ENCODE peak calls at places on chromosomes 11 and 22, in five cellular contexts. M is left lung, B is astrocyte, U is tibial artery, D is SK-N-SH. T is an unnamed sample.

GRCh38 chr11:86735462-86736302 is 63.3 kb upstream of the ME3 start:
- DNase-seq in U (no peak), B (peak; percentile 85), M (no peak), D (no peak), T (no peak)

GRCh38 chr11:36034572-36035331 is 90.9 kb downstream of the LDLRAD3 start:
- DNase-seq in U (no peak), D (peak; percentile 35), M (no peak), B (peak; percentile 90), T (no peak)

GRCh38 chr11:35946766-35947165 is 2.9 kb downstream of the LDLRAD3 start:
- DNase-seq in D (no peak), M (no peak), B (no peak), U (no peak), T (no peak)

GRCh38 chr22:27785818-27786217 is 15.7 kb downstream of the MN1 start:
- DNase-seq in U (no peak), D (no peak), M (no peak), B (no peak), T (no peak)

GRCh38 chr11:36148701-36149100 is 140.5 kb downstream of the COMMD9 start:
- DNase-seq in B (no peak), U (no peak), D (no peak), M (no peak), T (no peak)

GRCh38 chr11:10305262-10305963 is 540 bp downstream of the ADM start:
- DNase-seq in M (peak; percentile 88), D (peak; percentile 76), B (no peak), U (peak; percentile 73), T (no peak)

GRCh38 chr11:110112457-110112856 is 19.3 kb downstream of the ZC3H12C start:
- DNase-seq in U (no peak), B (no peak), M (no peak), D (no peak), T (no peak)

GRCh38 chr11:45590743-45591142 is 74.7 kb downstream of the CHST1 start:
- DNase-seq in M (no peak), B (peak; percentile 20), D (peak; percentile 53), U (peak; percentile 85), T (no peak)

GRCh38 chr11:65165847-65166317 is 4.2 kb upstream of the SPDYC start:
- DNase-seq in M (no peak), U (no peak), D (no peak), B (no peak), T (no peak)

GRCh38 chr11:117096140-117096972 is 1.9 kb downstream of the SIK3 start:
- DNase-seq in D (peak; percentile 36), M (no peak), B (no peak), U (no peak), T (no peak)

GRCh38 chr11:75264971-75265370 is 24.4 kb downstream of the TPBGL start:
- DNase-seq in B (no peak), U (peak; percentile 58), D (no peak), M (no peak), T (peak; percentile 31)

GRCh38 chr22:29310065-29310862 is 3.8 kb downstream of the GAS2L1 start:
- DNase-seq in M (peak; percentile 84), B (no peak), U (no peak), D (no peak), T (no peak)

GRCh38 chr11:63682045-63682915 is 980 bp downstream of the RTN3 start:
- DNase-seq in D (peak; percentile 55), M (no peak), U (no peak), B (no peak), T (no peak)

GRCh38 chr22:30872282-30873041 is 96.1 kb downstream of the MORC2 start:
- DNase-seq in M (peak; percentile 41), B (no peak), U (peak; percentile 41), D (peak; percentile 15), T (no peak)

GRCh38 chr11:47983464-47984397 is 3.4 kb downstream of the PTPRJ start:
- DNase-seq in D (no peak), U (no peak), B (no peak), M (no peak), T (no peak)

GRCh38 chr11:104812416-104812815 is 85.8 kb downstream of the CASP12 start:
- DNase-seq in D (no peak), B (no peak), U (no peak), M (no peak), T (no peak)

GRCh38 chr11:83257638-83258229 is 28.4 kb downstream of the CCDC90B start:
- DNase-seq in D (no peak), U (peak; percentile 71), M (no peak), B (peak; percentile 89), T (no peak)

GRCh38 chr22:45248832-45249561 is 8.3 kb upstream of the KIAA0930 start:
- DNase-seq in M (no peak), D (no peak), U (no peak), B (no peak), T (no peak)

GRCh38 chr11:102704841-102705240 is 728 bp downstream of the MMP27 start:
- DNase-seq in D (no peak), M (no peak), B (no peak), U (no peak), T (no peak)

GRCh38 chr22:20567371-20567847 is 60.0 kb downstream of the MED15 start:
- DNase-seq in U (no peak), M (no peak), D (no peak), B (peak; percentile 69), T (no peak)

GRCh38 chr11:112366777-112367176 is 106.1 kb upstream of the PLET1 start:
- DNase-seq in U (no peak), M (no peak), D (no peak), B (no peak), T (no peak)

GRCh38 chr11:24234822-24235508 is 261.9 kb upstream of the LUZP2 start:
- DNase-seq in U (no peak), M (peak; percentile 73), B (peak; percentile 42), D (no peak), T (no peak)

GRCh38 chr11:118167906-118168305 is 8.5 kb downstream of the SCN2B start:
- DNase-seq in B (no peak), U (no peak), D (no peak), M (no peak), T (peak; percentile 28)

GRCh38 chr11:1745701-1746320 is 4.6 kb downstream of the IFITM10 start:
- DNase-seq in M (no peak), D (no peak), B (no peak), U (peak; percentile 52), T (peak; percentile 19)

GRCh38 chr11:70448983-70449567 is 50.7 kb downstream of the CTTN start:
- DNase-seq in U (no peak), M (no peak), B (no peak), D (no peak), T (no peak)

GRCh38 chr11:1565173-1565903 is 6.7 kb downstream of the DUSP8 start:
- DNase-seq in B (no peak), U (no peak), D (no peak), M (peak; percentile 76), T (no peak)

GRCh38 chr11:71574418-71574817 is 8.3 kb downstream of the KRTAP5-11 start:
- DNase-seq in D (no peak), B (no peak), U (no peak), M (no peak), T (no peak)

GRCh38 chr11:130999086-130999485 is 82.8 kb upstream of the SNX19 start:
- DNase-seq in M (no peak), B (peak; percentile 83), U (no peak), D (no peak), T (no peak)

GRCh38 chr11:102244681-102245409 is 72.4 kb upstream of the BIRC3 start:
- DNase-seq in B (peak; percentile 85), U (no peak), M (no peak), D (no peak), T (peak; percentile 91)

GRCh38 chr11:76132268-76132667 is 74.0 kb downstream of the WNT11 start:
- DNase-seq in D (no peak), B (no peak), M (no peak), U (no peak), T (no peak)

DNA sequence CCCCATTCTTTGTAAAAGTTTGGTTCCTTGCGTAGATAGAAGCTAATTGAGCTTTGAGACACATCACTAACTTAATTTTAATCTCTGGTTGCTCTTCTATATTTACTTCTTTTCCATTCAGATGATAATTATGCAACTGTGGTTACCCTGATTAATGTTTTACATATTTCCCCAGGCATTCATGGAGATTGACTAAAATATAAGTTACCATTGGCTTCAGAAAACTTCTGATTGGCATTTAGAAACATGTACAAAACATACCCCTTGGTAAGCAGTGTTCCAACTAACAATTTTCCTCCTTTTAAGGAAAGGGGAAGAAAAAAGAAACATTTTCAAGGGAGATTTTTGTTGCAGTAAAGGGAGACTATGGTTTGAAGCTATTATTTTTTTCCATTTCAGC is 43.9 kb downstream of the FAT3 start:
- DNase-seq in D (no peak), U (no peak), M (no peak), B (peak; percentile 8), T (no peak)
- H3K4me3 ChIP-seq in D (no peak overlapping the region), U (no peak overlapping the region), M (no peak overlapping the region), B (no peak overlapping the region), T (no peak overlapping the region)

DNA sequence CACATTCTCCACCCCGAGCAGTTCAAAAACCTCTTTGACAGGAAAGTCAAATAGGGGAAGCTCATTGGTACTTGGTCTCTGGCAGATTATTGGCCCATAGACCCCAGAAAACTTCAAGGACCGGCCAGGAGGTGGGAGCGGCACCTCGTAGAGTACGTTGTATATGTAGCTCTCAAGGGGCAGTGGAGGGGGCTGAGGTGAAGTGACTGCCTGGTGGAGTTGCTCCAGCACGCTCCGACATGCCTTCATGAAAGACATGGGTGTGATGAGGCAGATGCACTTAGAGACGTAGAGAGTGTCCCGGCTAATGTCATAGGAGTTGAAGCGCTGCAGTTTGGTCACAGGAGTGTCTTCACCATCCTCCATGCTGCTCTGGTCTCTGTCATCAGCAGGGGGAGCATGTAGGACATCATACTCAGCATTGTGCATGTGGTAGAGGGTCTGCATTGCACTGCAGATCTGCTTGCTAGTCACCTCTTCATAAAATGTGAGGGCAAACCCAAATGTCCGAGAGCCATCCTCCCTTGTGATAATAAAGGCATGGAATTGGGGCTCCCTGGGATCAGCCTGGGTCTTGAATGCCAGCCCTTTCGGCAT is 61.3 kb downstream of the DENND5A start:
- DNase-seq in M (no peak), D (peak; percentile 10), U (no peak), B (no peak), T (no peak)
- TF ChIP-seq CTCF in M (no peak), D (no peak), U (no peak), B (no peak), T (peak; percentile 4)

DNA sequence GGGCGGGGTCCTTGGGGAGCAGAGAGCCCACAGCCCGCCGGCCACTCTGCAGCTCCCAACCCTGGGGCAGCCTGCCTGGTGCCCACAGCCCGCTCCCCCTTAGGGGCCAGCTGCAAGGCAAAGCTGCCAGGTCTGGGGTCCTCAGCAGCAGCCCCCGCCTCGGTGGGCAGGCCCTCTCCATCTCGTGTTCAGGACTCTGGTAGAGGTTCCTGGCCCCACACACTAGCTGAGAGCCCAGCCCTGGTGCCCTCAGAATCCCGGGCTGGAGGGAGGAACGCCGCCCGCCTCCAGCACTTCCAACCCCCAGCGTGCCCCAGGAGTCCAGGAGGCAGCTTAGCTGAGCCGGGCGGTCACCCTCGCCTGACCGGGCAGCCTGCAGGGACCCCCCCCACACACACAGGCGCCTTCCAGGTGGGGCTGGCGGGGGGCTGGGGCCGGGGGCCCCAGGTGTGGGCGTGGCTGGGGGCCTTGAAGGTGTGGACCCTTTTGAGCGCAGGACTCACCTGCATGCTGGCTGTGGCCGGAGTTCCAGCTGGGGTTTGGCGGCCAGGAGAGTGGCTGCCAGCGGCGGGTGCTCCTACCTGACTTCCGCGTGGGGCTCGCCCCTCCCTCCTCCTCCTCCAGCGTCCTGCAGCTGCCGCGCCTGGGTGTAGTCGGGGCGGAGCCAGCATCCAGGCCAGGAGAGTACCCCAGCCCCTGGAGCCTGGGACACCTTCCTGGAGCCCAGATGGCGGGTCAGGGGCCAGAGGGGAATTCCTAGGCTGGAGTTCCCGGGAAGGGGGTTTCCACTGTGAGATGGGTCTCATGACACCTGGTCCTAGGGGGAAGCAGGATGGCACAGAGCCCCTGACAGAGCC is at the start of gene ANO9:
- DNase-seq in B (no peak), D (peak; percentile 68), U (no peak), M (peak; percentile 90), T (peak; percentile 77)
- H3K27me3 ChIP-seq in B (peaks cover 3% of the 10 kb centered on the region), D (peaks cover 9% of the 10 kb centered on the region), U (no peaks in the 10 kb centered on the region), M (peaks cover 37% of the 10 kb centered on the region), T (no peaks in the 10 kb centered on the region)

GRCh38 chr11:44229003-44229570 is 80.9 kb downstream of the ALX4 start:
- DNase-seq in U (no peak), B (peak; percentile 47), M (no peak), D (no peak), T (no peak)
- H3K4me3 ChIP-seq in U (no peak overlapping the region), B (no peak overlapping the region), M (no peak overlapping the region), D (no peak overlapping the region), T (no peak overlapping the region)